ENCODE peak calls at places on chromosome 21, in ten cellular contexts. B is psoas muscle; C is CD8-positive, alpha-beta T cell; E is heart left ventricle; I is suprapubic skin; V is neural progenitor cell; U is tibial nerve; S is cardiac muscle cell; L is sigmoid colon; T is body of pancreas. D is an unnamed sample. For H3K27me3 and H3K4me1, the result is how much of the 10 kb centered on the place peaks cover.

GRCh38 chr21:27346041-27346448 is 379.2 kb upstream of the ADAMTS5 start:
- DNase-seq in U (no peak), S (no peak), C (no peak), T (no peak), V (no peak), B (no peak), I (no peak), L (no peak), E (no peak), D (no peak)

GRCh38 chr21:36347962-36348328 is 27.9 kb downstream of the MORC3 start:
- DNase-seq in U (no peak), C (no peak), V (no peak), S (no peak), L (no peak), I (no peak), E (no peak), B (no peak), T (no peak), D (no peak)

GRCh38 chr21:31991356-31992331 is 118.8 kb downstream of the HUNK start:
- DNase-seq in V (peak), C (no peak), B (no peak), T (no peak), U (no peak), L (no peak), E (no peak), I (no peak), S (no peak), D (no peak)

GRCh38 chr21:17925000-17925610 is 105.9 kb upstream of the C21orf91 start:
- DNase-seq in T (peak), S (peak), U (peak), V (peak), I (no peak), C (peak), B (no peak), E (no peak), L (no peak), D (no peak)

GRCh38 chr21:39452207-39452964 is 616 bp downstream of the SH3BGR start:
- DNase-seq in L (no peak), T (no peak), C (no peak), B (no peak), I (no peak), V (no peak), S (no peak), U (no peak), E (no peak), D (no peak)

GRCh38 chr21:21845901-21846396 is 847.7 kb downstream of the NCAM2 start:
- DNase-seq in C (no peak), S (no peak), U (no peak), B (no peak), E (no peak), V (no peak), I (no peak), L (no peak), T (no peak), D (no peak)

GRCh38 chr21:25506887-25507286 is 100.4 kb downstream of the MRPL39 start:
- DNase-seq in S (no peak), T (no peak), V (no peak), E (no peak), I (no peak), L (no peak), U (no peak), C (no peak), B (no peak), D (no peak)

GRCh38 chr21:38774152-38774551 is 31.6 kb upstream of the ETS2 start:
- DNase-seq in I (no peak), S (no peak), C (no peak), L (no peak), V (no peak), E (no peak), T (no peak), U (no peak), B (no peak), D (no peak)

GRCh38 chr21:28548291-28548690 is 444.4 kb downstream of the LTN1 start:
- DNase-seq in I (no peak), V (no peak), E (no peak), U (no peak), B (no peak), T (no peak), C (no peak), L (no peak), S (no peak), D (no peak)

GRCh38 chr21:35222541-35222941 is 173.4 kb upstream of the RUNX1 start:
- DNase-seq in B (no peak), I (no peak), S (no peak), L (no peak), C (no peak), T (no peak), E (no peak), U (no peak), V (no peak), D (no peak)

GRCh38 chr21:43884012-43884860 is 19.2 kb downstream of the AGPAT3 start:
- DNase-seq in V (peak), L (no peak), S (peak), I (no peak), B (no peak), U (no peak), T (peak), C (no peak), E (peak), D (no peak)

GRCh38 chr21:8992731-8993174 is 1528.6 kb upstream of the TPTE start:
- DNase-seq in L (peak), E (no peak), C (no peak), B (no peak), S (no peak), U (no peak), T (no peak), I (no peak), V (no peak), D (no peak)

GRCh38 chr21:33067457-33067856 is 2.5 kb upstream of the OLIG1 start:
- DNase-seq in S (no peak), I (no peak), T (no peak), B (no peak), V (no peak), L (no peak), E (no peak), C (no peak), U (no peak), D (no peak)
- H3K27me3 ChIP-seq in S (half or more), I (half or more), T (under half), B (half or more), V (half or more), L (under half), E (half or more), C (under half), U (half or more), D (half or more)

GRCh38 chr21:46150073-46150472 is 5.3 kb downstream of the FTCD start:
- DNase-seq in U (no peak), L (peak), T (no peak), E (peak), S (no peak), C (no peak), V (no peak), B (no peak), I (peak), D (no peak)
- TF ChIP-seq CTCF in U (no peak), L (no peak), T (no peak), E (no peak), S (no peak), C (no peak), V (no peak), B (no peak), I (no peak), D (no peak)

GRCh38 chr21:37375866-37376574 is 9.4 kb downstream of the DYRK1A start:
- DNase-seq in S (no peak), U (no peak), B (no peak), V (no peak), L (no peak), I (no peak), C (no peak), T (no peak), E (no peak), D (no peak)
- H3K4me1 ChIP-seq in S (under half), U (under half), B (half or more), V (under half), L (half or more), I (half or more), C (half or more), T (half or more), E (under half), D (half or more)

GRCh38 chr21:41316641-41317392 is at the start of gene FAM3B:
- DNase-seq in I (no peak), V (peak), S (peak), L (no peak), C (no peak), E (no peak), U (no peak), B (no peak), T (peak), D (no peak)
- H3K27me3 ChIP-seq in I (under half), V (under half), S (under half), L (under half), C (under half), E (under half), U (under half), B (under half), T (under half), D (half or more)

DNA sequence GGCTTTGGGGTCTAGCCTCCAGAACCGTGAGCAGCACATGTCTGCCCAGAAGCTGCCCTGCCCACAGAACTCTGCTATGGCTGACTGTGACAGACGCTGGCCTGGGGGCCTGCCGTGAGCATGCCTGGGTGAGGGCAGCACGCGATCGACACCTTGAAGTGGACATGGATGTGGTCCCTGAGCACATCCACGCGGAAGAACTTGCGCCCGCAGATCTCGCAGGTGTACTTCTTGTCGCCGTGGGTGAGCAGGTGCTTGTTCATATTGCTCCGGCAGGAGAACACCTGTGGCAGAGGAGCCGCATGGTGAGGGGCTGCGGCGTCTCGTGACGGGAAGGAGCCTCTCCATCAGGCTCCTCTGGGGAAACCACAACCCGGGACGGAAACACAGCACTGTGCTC is 56.0 kb downstream of the PRDM15 start:
- DNase-seq in L (peak), C (no peak), E (no peak), B (no peak), V (no peak), U (no peak), T (no peak), S (no peak), I (peak), D (no peak)
- TF ChIP-seq CTCF in L (no peak), C (no peak), E (no peak), B (no peak), V (no peak), U (no peak), T (no peak), S (no peak), I (no peak), D (no peak)

GRCh38 chr21:44955803-44956175 is 16.0 kb downstream of the SLX9 start:
- DNase-seq in E (peak), B (peak), C (no peak), I (no peak), T (no peak), L (no peak), U (no peak), V (no peak), S (no peak), D (no peak)
- H3K4me1 ChIP-seq in E (under half), B (half or more), C (under half), I (under half), T (under half), L (under half), U (under half), V (under half), S (under half), D (half or more)

D was measured in left ventricle myocardium inferior.